ENCODE peak calls at places on chromosomes 6 and 20, in seven cellular contexts. One of them, this sample, is unnamed.
A peak's percentile ranks its signal among the peaks of the same experiment; 100 is the strongest.

GRCh38 chr6:40299666-40300065 is 287.5 kb downstream of the LRFN2 start:
- DNase-seq in breast epithelium: no peak
- DNase-seq in cardiac fibroblast: no peak
- DNase-seq in GM20000: no peak
- DNase-seq in astrocyte of the spinal cord: no peak
- DNase-seq in right lobe of liver: no peak
- DNase-seq in heart right ventricle: no peak
- DNase-seq in this sample: no peak

GRCh38 chr20:58890454-58891075 is 38.0 kb downstream of the GNAS start:
- DNase-seq in astrocyte of the spinal cord: peak; percentile 88
- DNase-seq in breast epithelium: peak; percentile 64
- DNase-seq in heart right ventricle: peak; percentile 83
- DNase-seq in GM20000: peak; percentile 75
- DNase-seq in cardiac fibroblast: peak; percentile 76
- DNase-seq in right lobe of liver: peak; percentile 77
- DNase-seq in this sample: peak; percentile 86

GRCh38 chr6:106315765-106316375 is 9.7 kb downstream of the ATG5 start:
- DNase-seq in GM20000: no peak
- DNase-seq in astrocyte of the spinal cord: peak; percentile 23
- DNase-seq in heart right ventricle: no peak
- DNase-seq in right lobe of liver: no peak
- DNase-seq in breast epithelium: no peak
- DNase-seq in cardiac fibroblast: no peak
- DNase-seq in this sample: no peak

GRCh38 chr20:45944151-45944964 is 9.9 kb downstream of the PCIF1 start:
- DNase-seq in cardiac fibroblast: peak; percentile 51
- DNase-seq in GM20000: no peak
- DNase-seq in right lobe of liver: no peak
- DNase-seq in heart right ventricle: no peak
- DNase-seq in astrocyte of the spinal cord: peak; percentile 38
- DNase-seq in breast epithelium: no peak
- DNase-seq in this sample: no peak

GRCh38 chr6:14922306-14922705 is 323.6 kb upstream of the JARID2 start:
- DNase-seq in breast epithelium: no peak
- DNase-seq in right lobe of liver: no peak
- DNase-seq in GM20000: no peak
- DNase-seq in astrocyte of the spinal cord: peak; percentile 40
- DNase-seq in heart right ventricle: no peak
- DNase-seq in cardiac fibroblast: no peak
- DNase-seq in this sample: no peak

GRCh38 chr6:15389759-15390723 is 144.2 kb downstream of the JARID2 start:
- DNase-seq in astrocyte of the spinal cord: peak; percentile 63
- DNase-seq in heart right ventricle: peak; percentile 32
- DNase-seq in GM20000: peak; percentile 47
- DNase-seq in right lobe of liver: no peak
- DNase-seq in cardiac fibroblast: peak; percentile 64
- DNase-seq in breast epithelium: no peak
- DNase-seq in this sample: peak; percentile 64

GRCh38 chr20:58714340-58714922 is 21.8 kb downstream of the NPEPL1 start:
- DNase-seq in right lobe of liver: peak; percentile 48
- DNase-seq in GM20000: peak; percentile 11
- DNase-seq in astrocyte of the spinal cord: no peak
- DNase-seq in cardiac fibroblast: no peak
- DNase-seq in breast epithelium: no peak
- DNase-seq in heart right ventricle: no peak
- DNase-seq in this sample: no peak

GRCh38 chr6:39156763-39157162 is 41.8 kb upstream of the SAYSD1 start:
- DNase-seq in heart right ventricle: no peak
- DNase-seq in cardiac fibroblast: no peak
- DNase-seq in GM20000: no peak
- DNase-seq in right lobe of liver: no peak
- DNase-seq in astrocyte of the spinal cord: no peak
- DNase-seq in breast epithelium: no peak
- DNase-seq in this sample: no peak

GRCh38 chr6:139068846-139069245 is 40.3 kb downstream of the ABRACL start:
- DNase-seq in GM20000: no peak
- DNase-seq in astrocyte of the spinal cord: no peak
- DNase-seq in heart right ventricle: no peak
- DNase-seq in cardiac fibroblast: no peak
- DNase-seq in breast epithelium: no peak
- DNase-seq in right lobe of liver: no peak
- DNase-seq in this sample: no peak

GRCh38 chr20:64161595-64162238 is 2.5 kb upstream of the MYT1 start:
- DNase-seq in astrocyte of the spinal cord: peak; percentile 35
- DNase-seq in breast epithelium: no peak
- DNase-seq in right lobe of liver: no peak
- DNase-seq in cardiac fibroblast: peak; percentile 36
- DNase-seq in heart right ventricle: peak; percentile 32
- DNase-seq in GM20000: peak; percentile 74
- DNase-seq in this sample: peak; percentile 18

GRCh38 chr20:13276945-13277582 is 56.0 kb downstream of the ISM1 start:
- DNase-seq in astrocyte of the spinal cord: no peak
- DNase-seq in breast epithelium: no peak
- DNase-seq in right lobe of liver: no peak
- DNase-seq in heart right ventricle: no peak
- DNase-seq in GM20000: no peak
- DNase-seq in cardiac fibroblast: no peak
- DNase-seq in this sample: no peak

GRCh38 chr20:47137231-47137865 is 219.2 kb downstream of the ZMYND8 start:
- DNase-seq in GM20000: no peak
- DNase-seq in breast epithelium: no peak
- DNase-seq in astrocyte of the spinal cord: no peak
- DNase-seq in cardiac fibroblast: peak; percentile 24
- DNase-seq in right lobe of liver: no peak
- DNase-seq in heart right ventricle: no peak
- DNase-seq in this sample: no peak

GRCh38 chr6:137223370-137224131 is 4.4 kb upstream of the IFNGR1 start:
- DNase-seq in breast epithelium: peak; percentile 52
- DNase-seq in heart right ventricle: peak; percentile 58
- DNase-seq in cardiac fibroblast: peak; percentile 97
- DNase-seq in GM20000: no peak
- DNase-seq in astrocyte of the spinal cord: peak; percentile 92
- DNase-seq in right lobe of liver: no peak
- DNase-seq in this sample: peak; percentile 38

GRCh38 chr20:53942121-53942816 is 128.1 kb downstream of the BCAS1 start:
- DNase-seq in cardiac fibroblast: no peak
- DNase-seq in GM20000: no peak
- DNase-seq in astrocyte of the spinal cord: peak; percentile 29
- DNase-seq in heart right ventricle: no peak
- DNase-seq in breast epithelium: no peak
- DNase-seq in right lobe of liver: no peak
- DNase-seq in this sample: peak; percentile 75

GRCh38 chr20:14612389-14612788 is 275.0 kb upstream of the FLRT3 start:
- DNase-seq in cardiac fibroblast: peak; percentile 1
- DNase-seq in astrocyte of the spinal cord: no peak
- DNase-seq in right lobe of liver: no peak
- DNase-seq in GM20000: no peak
- DNase-seq in breast epithelium: no peak
- DNase-seq in heart right ventricle: no peak
- DNase-seq in this sample: no peak

GRCh38 chr6:100451577-100451976 is 13.1 kb downstream of the SIM1 start:
- DNase-seq in astrocyte of the spinal cord: no peak
- DNase-seq in GM20000: no peak
- DNase-seq in cardiac fibroblast: no peak
- DNase-seq in heart right ventricle: no peak
- DNase-seq in breast epithelium: no peak
- DNase-seq in right lobe of liver: no peak
- DNase-seq in this sample: no peak

GRCh38 chr20:36314734-36315544 is 8.8 kb downstream of the DLGAP4 start:
- DNase-seq in GM20000: no peak
- DNase-seq in right lobe of liver: no peak
- DNase-seq in cardiac fibroblast: no peak
- DNase-seq in breast epithelium: no peak
- DNase-seq in astrocyte of the spinal cord: no peak
- DNase-seq in heart right ventricle: no peak
- DNase-seq in this sample: no peak

GRCh38 chr6:12369781-12370262 is 79.7 kb downstream of the EDN1 start:
- DNase-seq in right lobe of liver: no peak
- DNase-seq in heart right ventricle: no peak
- DNase-seq in GM20000: peak; percentile 50
- DNase-seq in cardiac fibroblast: peak; percentile 39
- DNase-seq in astrocyte of the spinal cord: no peak
- DNase-seq in breast epithelium: no peak
- DNase-seq in this sample: peak; percentile 87

GRCh38 chr6:31811645-31812044 is 3.4 kb downstream of the HSPA1L start:
- DNase-seq in heart right ventricle: no peak
- DNase-seq in astrocyte of the spinal cord: no peak
- DNase-seq in GM20000: no peak
- DNase-seq in cardiac fibroblast: no peak
- DNase-seq in breast epithelium: no peak
- DNase-seq in right lobe of liver: no peak
- DNase-seq in this sample: no peak

GRCh38 chr6:20533746-20534294 is 437 bp upstream of the CDKAL1 start:
- DNase-seq in breast epithelium: no peak
- DNase-seq in right lobe of liver: no peak
- DNase-seq in heart right ventricle: no peak
- DNase-seq in cardiac fibroblast: no peak
- DNase-seq in GM20000: no peak
- DNase-seq in astrocyte of the spinal cord: no peak
- DNase-seq in this sample: no peak

GRCh38 chr6:158815915-158816314 is 3.3 kb downstream of the EZR start:
- DNase-seq in GM20000: no peak
- DNase-seq in heart right ventricle: no peak
- DNase-seq in cardiac fibroblast: no peak
- DNase-seq in breast epithelium: no peak
- DNase-seq in astrocyte of the spinal cord: no peak
- DNase-seq in right lobe of liver: no peak
- DNase-seq in this sample: peak; percentile 54

GRCh38 chr6:115539531-115539930 is 521.2 kb downstream of the FRK start:
- DNase-seq in astrocyte of the spinal cord: no peak
- DNase-seq in breast epithelium: no peak
- DNase-seq in cardiac fibroblast: no peak
- DNase-seq in right lobe of liver: no peak
- DNase-seq in heart right ventricle: no peak
- DNase-seq in GM20000: no peak
- DNase-seq in this sample: no peak

GRCh38 chr6:36912583-36912982 is 26.8 kb downstream of the C6orf89 start:
- DNase-seq in astrocyte of the spinal cord: peak; percentile 88
- DNase-seq in cardiac fibroblast: peak; percentile 73
- DNase-seq in GM20000: peak; percentile 60
- DNase-seq in breast epithelium: no peak
- DNase-seq in right lobe of liver: no peak
- DNase-seq in heart right ventricle: no peak
- DNase-seq in this sample: peak; percentile 92

GRCh38 chr6:36913082-36913481 is 27.3 kb downstream of the C6orf89 start:
- DNase-seq in GM20000: no peak
- DNase-seq in cardiac fibroblast: no peak
- DNase-seq in heart right ventricle: no peak
- DNase-seq in right lobe of liver: no peak
- DNase-seq in breast epithelium: no peak
- DNase-seq in astrocyte of the spinal cord: no peak
- DNase-seq in this sample: no peak

GRCh38 chr6:36916159-36916558 is 30.4 kb downstream of the C6orf89 start:
- DNase-seq in breast epithelium: no peak
- DNase-seq in heart right ventricle: no peak
- DNase-seq in cardiac fibroblast: no peak
- DNase-seq in right lobe of liver: no peak
- DNase-seq in astrocyte of the spinal cord: no peak
- DNase-seq in GM20000: no peak
- DNase-seq in this sample: no peak

GRCh38 chr6:36915599-36915998 is 29.8 kb downstream of the C6orf89 start:
- DNase-seq in GM20000: no peak
- DNase-seq in cardiac fibroblast: no peak
- DNase-seq in breast epithelium: no peak
- DNase-seq in heart right ventricle: no peak
- DNase-seq in astrocyte of the spinal cord: no peak
- DNase-seq in right lobe of liver: no peak
- DNase-seq in this sample: no peak

GRCh38 chr6:36914227-36914794 is 28.6 kb downstream of the C6orf89 start:
- DNase-seq in heart right ventricle: no peak
- DNase-seq in right lobe of liver: no peak
- DNase-seq in GM20000: no peak
- DNase-seq in astrocyte of the spinal cord: peak; percentile 55
- DNase-seq in cardiac fibroblast: peak; percentile 46
- DNase-seq in breast epithelium: peak; percentile 86
- DNase-seq in this sample: no peak
- TF ChIP-seq CTCF in heart right ventricle: peak; percentile 14
- TF ChIP-seq CTCF in right lobe of liver: peak; percentile 26
- TF ChIP-seq CTCF in GM20000: no peak
- TF ChIP-seq CTCF in astrocyte of the spinal cord: peak; percentile 40
- TF ChIP-seq CTCF in cardiac fibroblast: peak; percentile 41
- TF ChIP-seq CTCF in breast epithelium: peak; percentile 2
- TF ChIP-seq CTCF in this sample: peak; percentile 5

DNA sequence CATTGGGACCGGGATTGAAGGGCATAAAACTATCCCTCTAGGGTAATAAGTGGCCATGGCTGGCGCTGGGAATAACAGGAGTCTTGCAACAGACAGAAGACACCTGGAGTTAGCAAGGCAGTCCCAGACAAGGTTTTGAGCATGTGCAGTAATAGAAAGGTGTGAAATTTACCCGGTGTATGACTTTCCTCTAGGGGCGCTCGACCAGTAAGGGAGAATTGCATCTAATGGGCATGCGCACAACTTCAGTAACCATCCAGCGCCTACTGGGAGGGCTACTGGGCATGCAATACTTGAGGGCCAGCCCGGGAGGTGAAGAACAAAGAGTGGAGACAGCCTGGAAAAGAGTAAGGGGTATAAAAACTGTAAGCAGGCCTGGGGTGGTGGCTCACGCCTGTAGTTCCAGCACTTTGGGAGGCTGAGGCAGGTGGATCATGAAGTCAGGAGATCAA is 32.7 kb downstream of the SERPINB6 start:
- DNase-seq in heart right ventricle: no peak
- DNase-seq in breast epithelium: peak; percentile 3
- DNase-seq in GM20000: no peak
- DNase-seq in astrocyte of the spinal cord: no peak
- DNase-seq in cardiac fibroblast: peak; percentile 43
- DNase-seq in right lobe of liver: no peak
- DNase-seq in this sample: no peak
- TF ChIP-seq CTCF in heart right ventricle: no peak
- TF ChIP-seq CTCF in breast epithelium: no peak
- TF ChIP-seq CTCF in GM20000: no peak
- TF ChIP-seq CTCF in astrocyte of the spinal cord: no peak
- TF ChIP-seq CTCF in cardiac fibroblast: peak; percentile 34
- TF ChIP-seq CTCF in right lobe of liver: no peak
- TF ChIP-seq CTCF in this sample: no peak

DNA sequence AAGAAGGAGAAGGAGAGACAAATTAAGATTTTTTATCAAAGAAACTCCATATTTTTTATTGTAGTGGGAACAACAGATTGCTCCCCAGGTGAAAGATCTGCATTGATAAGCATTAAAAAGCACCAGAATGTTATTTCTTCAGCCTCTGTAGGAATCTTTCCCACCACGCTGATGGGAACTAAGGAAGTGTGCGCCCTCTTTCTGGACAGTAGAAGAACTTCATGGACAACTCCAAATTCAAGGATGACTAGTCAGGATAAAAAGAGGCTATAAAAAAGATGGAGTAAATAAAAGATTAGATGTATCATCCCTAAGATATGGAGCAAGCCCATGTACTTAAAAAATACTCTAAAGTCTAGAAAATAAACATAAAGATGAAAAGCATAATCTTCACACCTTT is 45.8 kb upstream of the PAK5 start:
- DNase-seq in breast epithelium: no peak
- DNase-seq in GM20000: no peak
- DNase-seq in heart right ventricle: no peak
- DNase-seq in right lobe of liver: no peak
- DNase-seq in astrocyte of the spinal cord: no peak
- DNase-seq in cardiac fibroblast: no peak
- DNase-seq in this sample: no peak
- TF ChIP-seq CTCF in breast epithelium: no peak
- TF ChIP-seq CTCF in GM20000: no peak
- TF ChIP-seq CTCF in heart right ventricle: no peak
- TF ChIP-seq CTCF in right lobe of liver: no peak
- TF ChIP-seq CTCF in astrocyte of the spinal cord: no peak
- TF ChIP-seq CTCF in cardiac fibroblast: no peak
- TF ChIP-seq CTCF in this sample: no peak

GRCh38 chr20:61253264-61253639 is 1.2 kb downstream of the CDH4 start:
- DNase-seq in breast epithelium: no peak
- DNase-seq in GM20000: peak; percentile 45
- DNase-seq in cardiac fibroblast: peak; percentile 38
- DNase-seq in heart right ventricle: no peak
- DNase-seq in right lobe of liver: no peak
- DNase-seq in astrocyte of the spinal cord: peak; percentile 53
- DNase-seq in this sample: no peak
- TF ChIP-seq CTCF in breast epithelium: no peak
- TF ChIP-seq CTCF in GM20000: no peak
- TF ChIP-seq CTCF in cardiac fibroblast: no peak
- TF ChIP-seq CTCF in heart right ventricle: peak; percentile 22
- TF ChIP-seq CTCF in right lobe of liver: no peak
- TF ChIP-seq CTCF in astrocyte of the spinal cord: peak; percentile 56
- TF ChIP-seq CTCF in this sample: no peak